ENCODE peak calls at places on chromosomes 16 and 17, in seven cellular contexts. L is AG20443; Y is uterus; K is sciatic nerve; E is tibial artery; Z is activated CD8-positive, alpha-beta T cell treated with anti-CD3 and anti-CD28 coated beads for 36 hours; P is NCI-H345. G is an unnamed sample.

GRCh38 chr17:5033352-5034015 is 1.7 kb downstream of the SLC52A1 start:
- DNase-seq in L (no peak), Y (no peak), K (no peak), E (no peak), Z (no peak), P (no peak), G (no peak)

GRCh38 chr17:44214896-44215295 is 4.6 kb downstream of the UBTF start:
- DNase-seq in L (no peak), Y (no peak), K (no peak), E (no peak), Z (no peak), P (no peak), G (no peak)

GRCh38 chr16:3431779-3432219 is 11.5 kb downstream of the ZNF597 start:
- DNase-seq in L (peak), Y (peak), K (peak), E (no peak), Z (peak), P (no peak), G (no peak)

GRCh38 chr16:1534021-1535020 is 855 bp downstream of the TMEM204 start:
- DNase-seq in L (peak), Y (peak), K (no peak), E (no peak), Z (peak), P (no peak), G (no peak)

GRCh38 chr16:29729116-29729521 is 16.7 kb downstream of the C16orf54 start:
- DNase-seq in L (peak), Y (no peak), K (no peak), E (no peak), Z (no peak), P (peak), G (no peak)

GRCh38 chr16:1615761-1616160 is 3.6 kb downstream of the CRAMP1 start:
- DNase-seq in L (no peak), Y (no peak), K (no peak), E (no peak), Z (no peak), P (no peak), G (no peak)

GRCh38 chr17:55833311-55833710 is 82.5 kb downstream of the PCTP start:
- DNase-seq in L (no peak), Y (no peak), K (no peak), E (no peak), Z (no peak), P (no peak), G (no peak)

GRCh38 chr16:3954411-3954921 is 74.0 kb upstream of the CREBBP start:
- DNase-seq in L (no peak), Y (no peak), K (peak), E (no peak), Z (no peak), P (peak), G (no peak)

GRCh38 chr17:21452377-21453143 is 76.4 kb downstream of the KCNJ12 start:
- DNase-seq in L (peak), Y (peak), K (peak), E (peak), Z (peak), P (no peak), G (no peak)

GRCh38 chr17:64245218-64246145 is 17.6 kb downstream of the TEX2 start:
- DNase-seq in L (no peak), Y (no peak), K (no peak), E (no peak), Z (no peak), P (no peak), G (no peak)

GRCh38 chr17:74206332-74206818 is 2.9 kb downstream of the RPL38 start:
- DNase-seq in L (no peak), Y (no peak), K (no peak), E (no peak), Z (no peak), P (no peak), G (no peak)

GRCh38 chr16:57694556-57695377 is at the start of gene DRC7:
- DNase-seq in L (peak), Y (no peak), K (no peak), E (no peak), Z (peak), P (peak), G (no peak)

GRCh38 chr17:74362811-74363498 is 1.3 kb upstream of the BTBD17 start:
- DNase-seq in L (no peak), Y (no peak), K (no peak), E (no peak), Z (no peak), P (peak), G (no peak)

GRCh38 chr16:1613728-1614225 is 1.6 kb downstream of the CRAMP1 start:
- DNase-seq in L (peak), Y (peak), K (no peak), E (no peak), Z (peak), P (no peak), G (no peak)

GRCh38 chr17:3770471-3770870 is 30.5 kb downstream of the ITGAE start:
- DNase-seq in L (no peak), Y (no peak), K (no peak), E (no peak), Z (peak), P (no peak), G (no peak)

GRCh38 chr17:40321502-40322416 is 12.8 kb downstream of the RARA start:
- DNase-seq in L (no peak), Y (peak), K (no peak), E (peak), Z (peak), P (peak), G (no peak)

GRCh38 chr16:79972053-79972704 is 371.6 kb upstream of the MAF start:
- DNase-seq in L (no peak), Y (no peak), K (no peak), E (no peak), Z (no peak), P (no peak), G (no peak)

GRCh38 chr17:44155488-44155887 is 13.8 kb downstream of the HROB start:
- DNase-seq in L (no peak), Y (no peak), K (no peak), E (no peak), Z (no peak), P (no peak), G (no peak)

GRCh38 chr16:68128577-68129305 is 43.6 kb downstream of the NFATC3 start:
- DNase-seq in L (no peak), Y (no peak), K (no peak), E (no peak), Z (no peak), P (no peak), G (no peak)

GRCh38 chr17:40325156-40326013 is 16.4 kb downstream of the RARA start:
- DNase-seq in L (no peak), Y (no peak), K (no peak), E (no peak), Z (no peak), P (no peak), G (no peak)

GRCh38 chr17:78529871-78530670 is 47.1 kb downstream of the DNAH17 start:
- DNase-seq in L (no peak), Y (no peak), K (no peak), E (peak), Z (no peak), P (peak), G (no peak)

GRCh38 chr17:43994272-43995149 is 9.9 kb upstream of the NAGS start:
- DNase-seq in L (peak), Y (peak), K (peak), E (peak), Z (peak), P (peak), G (peak)

GRCh38 chr17:58344047-58344790 is 7.8 kb downstream of the SUPT4H1 start:
- DNase-seq in L (no peak), Y (no peak), K (no peak), E (no peak), Z (peak), P (no peak), G (no peak)